ENCODE peak calls at places on chromosomes 1 and 21, in seven cellular contexts. X is GM23338, H is HCT116, Z is mammary epithelial cell, A is MM.1S, T is fibroblast of lung, B is hepatocyte. O is an unnamed sample.
A peak's percentile ranks its signal among the peaks of the same experiment; 100 is the strongest.

GRCh38 chr1:111476761-111477309 is 3.1 kb downstream of the C1orf162 start:
- DNase-seq in X (no peak), Z (no peak), H (no peak), T (no peak), A (peak; percentile 26), B (no peak), O (no peak)

GRCh38 chr1:33378976-33379375 is 51.9 kb downstream of the PHC2 start:
- DNase-seq in Z (no peak), H (no peak), T (no peak), A (no peak), B (no peak), X (no peak), O (no peak)

GRCh38 chr1:67850611-67851075 is 17.4 kb upstream of the GNG12 start:
- DNase-seq in H (peak; percentile 69), Z (peak; percentile 91), B (peak; percentile 73), A (no peak), T (peak; percentile 92), X (no peak), O (no peak)

GRCh38 chr21:42850866-42851391 is 28.4 kb downstream of the WDR4 start:
- DNase-seq in A (no peak), T (no peak), B (no peak), H (no peak), X (peak; percentile 84), Z (no peak), O (no peak)

GRCh38 chr1:52602328-52603300 is at the start of gene GPX7:
- DNase-seq in A (peak; percentile 33), B (peak; percentile 52), Z (no peak), X (peak; percentile 77), T (peak; percentile 68), H (no peak), O (no peak)

GRCh38 chr1:27009601-27010197 is 3.0 kb downstream of the TENT5B start:
- DNase-seq in T (no peak), H (no peak), A (no peak), B (peak; percentile 52), X (peak; percentile 18), Z (peak; percentile 94), O (no peak)

GRCh38 chr1:110237406-110238152 is 27.5 kb downstream of the KCNC4 start:
- DNase-seq in Z (no peak), A (no peak), T (peak; percentile 29), X (no peak), B (no peak), H (no peak), O (no peak)

GRCh38 chr21:43826623-43826974 is 37.2 kb downstream of the RRP1 start:
- DNase-seq in X (no peak), Z (no peak), B (peak; percentile 8), A (no peak), T (no peak), H (no peak), O (no peak)

GRCh38 chr1:203207751-203208150 is 21.2 kb upstream of the CHI3L1 start:
- DNase-seq in B (no peak), T (no peak), Z (no peak), A (no peak), X (no peak), H (no peak), O (no peak)

GRCh38 chr1:110086959-110087358 is 16.5 kb upstream of the ALX3 start:
- DNase-seq in H (no peak), B (no peak), X (no peak), T (no peak), Z (no peak), A (no peak), O (no peak)

GRCh38 chr1:117342397-117342796 is 24.9 kb upstream of the MAN1A2 start:
- DNase-seq in B (no peak), A (peak; percentile 39), T (no peak), Z (no peak), X (no peak), H (no peak), O (no peak)

GRCh38 chr1:72282271-72282656 is at the start of gene NEGR1:
- DNase-seq in B (peak; percentile 57), X (peak; percentile 66), H (no peak), T (peak; percentile 74), Z (peak; percentile 50), A (no peak), O (no peak)

GRCh38 chr1:246039585-246039984 is 467.5 kb downstream of the SMYD3 start:
- DNase-seq in T (no peak), X (no peak), A (no peak), B (no peak), Z (no peak), H (no peak), O (no peak)

GRCh38 chr1:161083743-161084084 is 5.6 kb downstream of the NECTIN4 start:
- DNase-seq in B (no peak), X (no peak), Z (no peak), A (no peak), H (no peak), T (no peak), O (no peak)

GRCh38 chr1:215518594-215518993 is 48.5 kb upstream of the KCTD3 start:
- DNase-seq in T (no peak), B (no peak), A (no peak), X (no peak), Z (no peak), H (no peak), O (no peak)

GRCh38 chr1:89771991-89772560 is 48.8 kb upstream of the LRRC8D start:
- DNase-seq in X (peak; percentile 28), A (no peak), H (no peak), B (no peak), Z (no peak), T (no peak), O (no peak)

GRCh38 chr1:56917356-56917755 is 48.5 kb downstream of the C8B start:
- DNase-seq in X (no peak), Z (no peak), B (no peak), H (no peak), T (no peak), A (no peak), O (no peak)

GRCh38 chr1:12426030-12426429 is 192.0 kb downstream of the DHRS3 start:
- DNase-seq in H (no peak), Z (no peak), T (peak; percentile 80), A (no peak), X (no peak), B (no peak), O (no peak)

GRCh38 chr1:214108097-214108446 is 120.3 kb downstream of the PROX1 start:
- DNase-seq in H (no peak), B (no peak), A (no peak), Z (peak; percentile 4), T (peak; percentile 27), X (peak; percentile 9), O (no peak)

GRCh38 chr1:172533511-172534116 is 664 bp downstream of the SUCO start:
- DNase-seq in Z (peak; percentile 47), T (peak; percentile 50), A (peak; percentile 36), X (peak; percentile 36), B (peak; percentile 28), H (no peak), O (no peak)

GRCh38 chr1:219161371-219161975 is 12.2 kb upstream of the LYPLAL1 start:
- DNase-seq in T (no peak), X (no peak), A (no peak), B (no peak), Z (no peak), H (no peak), O (no peak)

GRCh38 chr1:23796466-23797271 is 3.9 kb downstream of the GALE start:
- DNase-seq in X (peak; percentile 57), B (no peak), T (no peak), Z (no peak), A (no peak), H (no peak), O (no peak)

GRCh38 chr1:236425031-236425663 is 31.1 kb downstream of the EDARADD start:
- DNase-seq in Z (no peak), X (peak; percentile 30), T (no peak), H (no peak), B (no peak), A (peak; percentile 47), O (no peak)

GRCh38 chr1:236422517-236422876 is 28.4 kb downstream of the EDARADD start:
- DNase-seq in T (no peak), H (no peak), X (no peak), Z (no peak), B (no peak), A (no peak), O (no peak)

GRCh38 chr1:236421850-236422516 is 27.9 kb downstream of the EDARADD start:
- DNase-seq in T (no peak), A (no peak), Z (no peak), X (no peak), B (no peak), H (no peak), O (no peak)

GRCh38 chr1:236429715-236430274 is 35.7 kb downstream of the EDARADD start:
- DNase-seq in X (no peak), T (no peak), Z (no peak), B (no peak), H (no peak), A (no peak), O (no peak)

GRCh38 chr1:236426215-236426614 is 32.1 kb downstream of the EDARADD start:
- DNase-seq in X (no peak), H (no peak), T (no peak), B (no peak), Z (no peak), A (no peak), O (no peak)
- H3K4me3 ChIP-seq in X (no peak overlapping the region), H (no peak overlapping the region), T (no peak overlapping the region), B (no peak overlapping the region), Z (no peak overlapping the region), A (no peak overlapping the region), O (no peak overlapping the region)

DNA sequence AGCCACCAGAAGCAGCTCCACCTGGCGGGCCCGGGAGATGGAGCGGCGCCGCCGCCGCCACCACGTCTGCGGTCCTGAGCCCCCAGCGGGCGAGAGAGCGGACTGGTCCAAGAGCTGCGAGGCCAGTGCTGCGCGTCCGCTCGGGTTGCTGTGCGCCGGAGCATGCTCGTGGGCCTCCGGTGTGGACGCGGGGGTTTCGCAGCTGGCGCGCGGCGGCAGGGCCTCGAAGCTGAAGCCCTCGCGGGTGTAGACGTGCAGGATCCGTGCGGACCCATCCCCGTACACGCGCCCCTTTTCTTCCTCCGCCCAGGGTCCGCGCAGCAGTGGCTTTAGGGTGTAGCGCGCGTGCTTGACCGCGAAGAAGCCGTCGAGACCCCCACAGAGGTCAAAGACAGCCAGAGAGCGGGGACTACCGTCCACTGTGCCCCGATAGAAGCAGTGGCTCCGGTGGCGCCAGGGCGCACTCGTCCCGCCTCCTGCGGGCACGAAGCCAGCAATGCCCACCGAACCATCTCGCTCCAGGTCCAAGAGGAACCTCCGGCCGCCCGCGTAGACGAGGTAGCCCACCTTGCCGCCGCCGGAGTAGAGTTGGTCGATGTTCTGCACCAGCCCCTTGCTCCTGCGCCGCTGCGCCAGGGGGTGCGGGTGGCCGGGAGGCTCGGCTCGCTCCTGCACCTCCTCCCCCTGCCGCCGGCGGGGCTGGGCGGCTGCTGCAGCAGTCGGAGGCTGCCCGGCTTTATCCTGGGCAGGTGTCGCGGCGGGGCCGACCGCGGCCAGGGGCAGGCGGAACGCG is 1.1 kb downstream of the ADAMTS5 start:
- DNase-seq in Z (peak; percentile 9), X (peak; percentile 89), T (peak; percentile 16), A (no peak), B (peak; percentile 51), H (no peak), O (no peak)
- TF ChIP-seq EZH2 in Z (peak; percentile 31), X (no peak), T (no peak), A (no peak), B (peak; percentile 68), H (no peak), O (no peak)

GRCh38 chr1:100400332-100400933 is 48.1 kb downstream of the CDC14A start:
- DNase-seq in B (no peak), H (no peak), Z (no peak), A (peak; percentile 45), X (peak; percentile 74), T (no peak), O (peak; percentile 28)

GRCh38 chr1:100404816-100405215 is 52.5 kb downstream of the CDC14A start:
- DNase-seq in X (no peak), T (peak; percentile 45), B (no peak), Z (no peak), H (no peak), A (no peak), O (no peak)
- H3K4me3 ChIP-seq in X (no peak overlapping the region), T (no peak overlapping the region), B (no peak overlapping the region), Z (no peak overlapping the region), H (no peak overlapping the region), A (no peak overlapping the region), O (no peak overlapping the region)

GRCh38 chr1:226223157-226223785 is at the start of gene MIXL1:
- DNase-seq in Z (no peak), X (peak; percentile 78), B (peak; percentile 22), A (no peak), H (no peak), T (peak; percentile 13), O (no peak)
- TF ChIP-seq EZH2 in Z (no peak), X (no peak), B (no peak), A (no peak), H (no peak), T (no peak), O (no peak)